ENCODE peak calls at places on chromosomes 13 and 19, in seven cellular contexts. N, G, W, H, Z, Y and J are unnamed samples.

GRCh38 chr19:44951179-44952159 is 3.7 kb upstream of the CLPTM1 start:
- DNase-seq in Z (no peak), N (peak; percentile 88), W (peak; percentile 77), H (peak; percentile 68), Y (peak; percentile 52), G (peak; percentile 89), J (peak; percentile 69)

GRCh38 chr13:100797921-100798320 is 123.3 kb upstream of the TMTC4 start:
- DNase-seq in Z (no peak), G (no peak), Y (no peak), N (no peak), H (no peak), W (no peak), J (no peak)

GRCh38 chr19:53157601-53158000 is 1.3 kb downstream of the ZNF347 start:
- DNase-seq in Z (no peak), N (peak; percentile 14), H (peak; percentile 20), W (peak; percentile 7), G (peak; percentile 22), Y (peak; percentile 5), J (peak; percentile 61)

GRCh38 chr13:59475911-59476310 is 687.8 kb downstream of the DIAPH3 start:
- DNase-seq in H (no peak), G (no peak), Z (no peak), N (no peak), Y (no peak), W (no peak), J (no peak)

GRCh38 chr19:43997631-43998290 is 5.0 kb upstream of the ZNF230 start:
- DNase-seq in W (peak; percentile 9), Z (no peak), Y (peak; percentile 46), H (no peak), N (peak; percentile 46), G (peak; percentile 31), J (no peak)

GRCh38 chr13:32311188-32311897 is 3.8 kb downstream of the ZAR1L start:
- DNase-seq in Y (no peak), G (no peak), N (no peak), W (no peak), H (no peak), Z (no peak), J (no peak)

GRCh38 chr13:42348576-42348975 is 76.6 kb downstream of the AKAP11 start:
- DNase-seq in N (no peak), W (no peak), H (no peak), Z (no peak), G (no peak), Y (no peak), J (no peak)

GRCh38 chr19:7544626-7545025 is 9.1 kb downstream of the PNPLA6 start:
- DNase-seq in W (no peak), N (no peak), Y (no peak), Z (no peak), H (no peak), G (no peak), J (no peak)

GRCh38 chr19:12788025-12788681 is 3.1 kb upstream of the JUNB start:
- DNase-seq in W (no peak), N (peak; percentile 52), H (peak; percentile 22), Y (no peak), Z (no peak), G (peak; percentile 25), J (no peak)

GRCh38 chr13:40440990-40441820 is 225.2 kb downstream of the FOXO1 start:
- DNase-seq in N (peak; percentile 56), Z (peak; percentile 94), G (peak; percentile 55), W (peak; percentile 83), H (peak; percentile 86), Y (peak; percentile 29), J (peak; percentile 18)

GRCh38 chr13:78593652-78594494 is 9.5 kb downstream of the POU4F1 start:
- DNase-seq in W (no peak), Y (no peak), N (no peak), H (no peak), Z (no peak), G (no peak), J (no peak)

GRCh38 chr19:44684892-44685847 is 13.8 kb upstream of the CEACAM16 start:
- DNase-seq in W (peak; percentile 66), H (no peak), Z (no peak), G (peak; percentile 93), Y (peak; percentile 96), N (peak; percentile 94), J (peak; percentile 78)

GRCh38 chr19:44660081-44660480 is 11.2 kb upstream of the CEACAM19 start:
- DNase-seq in W (no peak), Y (no peak), H (no peak), Z (no peak), N (no peak), G (no peak), J (no peak)

GRCh38 chr19:40442328-40443130 is 1.6 kb downstream of the SERTAD3 start:
- DNase-seq in H (no peak), G (no peak), W (no peak), Z (no peak), Y (no peak), N (no peak), J (peak; percentile 56)

GRCh38 chr13:109113427-109113826 is 484.0 kb downstream of the MYO16 start:
- DNase-seq in G (no peak), Z (no peak), N (no peak), W (no peak), H (no peak), Y (peak; percentile 1), J (no peak)

GRCh38 chr13:113796948-113797676 is 38.1 kb downstream of the TMEM255B start:
- DNase-seq in Z (peak; percentile 77), G (no peak), Y (no peak), N (no peak), W (no peak), H (no peak), J (no peak)

GRCh38 chr13:23185542-23185941 is 4.8 kb downstream of the SGCG start:
- DNase-seq in N (no peak), Z (no peak), W (no peak), G (no peak), H (no peak), Y (no peak), J (no peak)

GRCh38 chr19:56350416-56351045 is 35.9 kb upstream of the ZSCAN5A start:
- DNase-seq in G (peak; percentile 65), W (peak; percentile 54), N (peak; percentile 62), H (peak; percentile 17), Y (peak; percentile 11), Z (no peak), J (peak; percentile 46)

GRCh38 chr19:14091086-14091884 is 734 bp upstream of the SAMD1 start:
- DNase-seq in Z (no peak), N (peak; percentile 60), W (peak; percentile 56), G (peak; percentile 58), Y (peak; percentile 55), H (peak; percentile 84), J (peak; percentile 55)

GRCh38 chr13:99433543-99434075 is 67.7 kb upstream of the TM9SF2 start:
- DNase-seq in G (no peak), N (no peak), Y (no peak), W (no peak), H (no peak), Z (no peak), J (peak; percentile 9)
- H3K4me3 ChIP-seq in G (no peak overlapping the region), N (no peak overlapping the region), Y (no peak overlapping the region), W (no peak overlapping the region), H (no peak overlapping the region), Z (no peak overlapping the region), J (no peak overlapping the region)

GRCh38 chr19:18419195-18419698 is at the start of gene SSBP4:
- DNase-seq in Y (peak; percentile 44), G (peak; percentile 90), N (peak; percentile 66), H (peak; percentile 66), W (peak; percentile 69), Z (no peak), J (peak; percentile 71)
- TF ChIP-seq CTCF in Y (no peak), G (no peak), N (peak; percentile 30), H (peak; percentile 24), W (peak; percentile 5), Z (no peak), J (peak; percentile 44)

GRCh38 chr13:46181799-46182490 is at the start of gene LCP1:
- DNase-seq in N (no peak), H (no peak), Y (no peak), Z (no peak), W (no peak), G (no peak), J (no peak)

GRCh38 chr13:46178143-46178542 is 3.8 kb downstream of the LCP1 start:
- DNase-seq in G (peak; percentile 15), Z (no peak), W (no peak), N (no peak), Y (no peak), H (peak; percentile 24), J (no peak)

GRCh38 chr13:46180393-46180792 is 1.6 kb downstream of the LCP1 start:
- DNase-seq in G (no peak), N (no peak), Y (no peak), W (no peak), H (no peak), Z (no peak), J (no peak)

GRCh38 chr13:46178821-46179220 is 3.2 kb downstream of the LCP1 start:
- DNase-seq in G (no peak), H (no peak), Z (no peak), Y (no peak), N (no peak), W (no peak), J (no peak)

GRCh38 chr13:46179576-46180368 is 2.2 kb downstream of the LCP1 start:
- DNase-seq in Z (peak; percentile 90), N (no peak), G (no peak), W (peak; percentile 50), Y (no peak), H (peak; percentile 54), J (no peak)
- H3K4me3 ChIP-seq in Z (no peak overlapping the region), N (no peak overlapping the region), G (no peak overlapping the region), W (no peak overlapping the region), Y (no peak overlapping the region), H (no peak overlapping the region), J (no peak overlapping the region)

GRCh38 chr19:4206818-4207484 is 22.4 kb upstream of the EBI3 start:
- DNase-seq in Z (no peak), Y (no peak), G (peak; percentile 30), W (no peak), N (peak; percentile 50), H (no peak), J (peak; percentile 63)
- TF ChIP-seq CTCF in Z (no peak), Y (peak; percentile 43), G (peak; percentile 26), W (peak; percentile 10), N (peak; percentile 43), H (no peak), J (peak; percentile 58)

DNA sequence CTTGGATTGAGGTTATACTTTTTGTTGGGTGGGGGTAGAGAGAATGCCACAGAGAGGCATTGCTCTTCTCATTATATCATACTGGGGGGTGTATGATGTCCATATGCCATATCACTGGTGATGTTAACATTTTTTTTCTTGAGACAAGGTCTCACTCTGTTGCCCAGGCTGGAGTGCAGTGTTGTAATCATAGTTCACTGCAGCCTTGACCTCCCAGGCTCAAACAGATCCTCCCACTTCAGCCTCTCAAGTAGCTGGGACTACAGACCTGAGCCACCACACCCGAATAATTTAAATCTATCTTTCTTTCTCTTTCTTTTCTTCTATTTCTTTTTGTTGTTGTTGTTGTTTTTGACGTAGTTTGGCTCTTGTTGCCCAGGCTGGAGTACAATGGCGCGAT is 4.9 kb upstream of the SNRNP70 start:
- DNase-seq in Y (no peak), H (no peak), N (no peak), W (no peak), G (no peak), Z (no peak), J (no peak)
- H3K4me3 ChIP-seq in Y (no peak overlapping the region), H (no peak overlapping the region), N (no peak overlapping the region), W (no peak overlapping the region), G (no peak overlapping the region), Z (no peak overlapping the region), J (no peak overlapping the region)